ENCODE peak calls at places on chromosomes 7 and 10, in four cellular contexts. One of them, this sample, is unnamed.

GRCh38 chr7:105599551-105599950 is 18.3 kb upstream of the EFCAB10 start:
- DNase-seq in H1: no peak
- DNase-seq in IMR-90: no peak
- DNase-seq in mesendoderm: no peak
- DNase-seq in this sample: no peak

GRCh38 chr10:89845541-89846275 is 144.3 kb downstream of the KIF20B start:
- DNase-seq in IMR-90: peak
- DNase-seq in mesendoderm: peak
- DNase-seq in H1: no peak
- DNase-seq in this sample: no peak

GRCh38 chr7:50205011-50205410 is 99.5 kb upstream of the IKZF1 start:
- DNase-seq in mesendoderm: peak
- DNase-seq in IMR-90: no peak
- DNase-seq in H1: no peak
- DNase-seq in this sample: no peak

GRCh38 chr7:142954680-142955268 is 7.4 kb downstream of the KEL start:
- DNase-seq in H1: no peak
- DNase-seq in mesendoderm: peak
- DNase-seq in IMR-90: no peak
- DNase-seq in this sample: no peak

GRCh38 chr7:98840604-98841508 is 29.0 kb downstream of the TMEM130 start:
- DNase-seq in H1: no peak
- DNase-seq in IMR-90: peak
- DNase-seq in mesendoderm: no peak
- DNase-seq in this sample: no peak

GRCh38 chr7:154578351-154578750 is 424.6 kb downstream of the PAXIP1 start:
- DNase-seq in IMR-90: no peak
- DNase-seq in mesendoderm: no peak
- DNase-seq in H1: no peak
- DNase-seq in this sample: no peak

GRCh38 chr10:83469719-83470336 is 669.5 kb upstream of the GHITM start:
- DNase-seq in IMR-90: no peak
- DNase-seq in H1: no peak
- DNase-seq in mesendoderm: no peak
- DNase-seq in this sample: no peak

GRCh38 chr7:27482219-27482618 is 180.5 kb downstream of the HIBADH start:
- DNase-seq in H1: no peak
- DNase-seq in mesendoderm: peak
- DNase-seq in IMR-90: no peak
- DNase-seq in this sample: no peak

GRCh38 chr7:65002972-65003585 is 3.4 kb downstream of the ERV3-1 start:
- DNase-seq in H1: no peak
- DNase-seq in IMR-90: no peak
- DNase-seq in mesendoderm: no peak
- DNase-seq in this sample: no peak

GRCh38 chr10:103125323-103126267 is 67.5 kb downstream of the NT5C2 start:
- DNase-seq in H1: no peak
- DNase-seq in IMR-90: peak
- DNase-seq in mesendoderm: peak
- DNase-seq in this sample: no peak

GRCh38 chr10:105347487-105347886 is 706.4 kb downstream of the SORCS3 start:
- DNase-seq in mesendoderm: no peak
- DNase-seq in IMR-90: no peak
- DNase-seq in H1: no peak
- DNase-seq in this sample: no peak

GRCh38 chr10:114548662-114549061 is 109.4 kb downstream of the ABLIM1 start:
- DNase-seq in IMR-90: peak
- DNase-seq in H1: peak
- DNase-seq in mesendoderm: peak
- DNase-seq in this sample: peak

GRCh38 chr7:139230484-139230773 is 608 bp upstream of the UBN2 start:
- DNase-seq in IMR-90: no peak
- DNase-seq in mesendoderm: no peak
- DNase-seq in H1: no peak
- DNase-seq in this sample: no peak

GRCh38 chr10:71454347-71454746 is 57.6 kb downstream of the CDH23 start:
- DNase-seq in H1: no peak
- DNase-seq in IMR-90: no peak
- DNase-seq in mesendoderm: no peak
- DNase-seq in this sample: no peak
- H3K56ac ChIP-seq in H1: no peak
- H3K56ac ChIP-seq in IMR-90: no peak
- H3K56ac ChIP-seq in mesendoderm: no peak
- H3K56ac ChIP-seq in this sample: no peak

GRCh38 chr10:35268323-35268722 is 68.0 kb upstream of the CCNY start:
- DNase-seq in mesendoderm: no peak
- DNase-seq in H1: no peak
- DNase-seq in IMR-90: no peak
- DNase-seq in this sample: no peak
- H3K4ac ChIP-seq in mesendoderm: no peak
- H3K4ac ChIP-seq in H1: no peak
- H3K4ac ChIP-seq in IMR-90: no peak
- H3K4ac ChIP-seq in this sample: no peak

GRCh38 chr7:136009488-136010079 is 32.4 kb upstream of the MTPN start:
- DNase-seq in mesendoderm: peak
- DNase-seq in IMR-90: peak
- DNase-seq in H1: no peak
- DNase-seq in this sample: no peak
- H3K56ac ChIP-seq in mesendoderm: no peak
- H3K56ac ChIP-seq in IMR-90: no peak
- H3K56ac ChIP-seq in H1: no peak
- H3K56ac ChIP-seq in this sample: no peak

GRCh38 chr10:112677689-112678088 is 230.7 kb downstream of the VTI1A start:
- DNase-seq in IMR-90: no peak
- DNase-seq in mesendoderm: no peak
- DNase-seq in H1: no peak
- DNase-seq in this sample: no peak

GRCh38 chr10:112678987-112679386 is 232.0 kb downstream of the VTI1A start:
- DNase-seq in mesendoderm: no peak
- DNase-seq in H1: no peak
- DNase-seq in IMR-90: no peak
- DNase-seq in this sample: no peak

GRCh38 chr10:112678581-112678980 is 231.6 kb downstream of the VTI1A start:
- DNase-seq in IMR-90: no peak
- DNase-seq in mesendoderm: peak
- DNase-seq in H1: no peak
- DNase-seq in this sample: no peak

GRCh38 chr10:112679392-112679791 is 232.4 kb downstream of the VTI1A start:
- DNase-seq in IMR-90: no peak
- DNase-seq in mesendoderm: no peak
- DNase-seq in H1: no peak
- DNase-seq in this sample: no peak

GRCh38 chr10:112680586-112680985 is 233.6 kb downstream of the VTI1A start:
- DNase-seq in H1: no peak
- DNase-seq in IMR-90: no peak
- DNase-seq in mesendoderm: peak
- DNase-seq in this sample: no peak
- H3K4ac ChIP-seq in H1: peak
- H3K4ac ChIP-seq in IMR-90: no peak
- H3K4ac ChIP-seq in mesendoderm: no peak
- H3K4ac ChIP-seq in this sample: no peak

GRCh38 chr7:293681-294439 is 3.9 kb downstream of the FOXL3 start:
- DNase-seq in H1: no peak
- DNase-seq in IMR-90: no peak
- DNase-seq in mesendoderm: no peak
- DNase-seq in this sample: no peak
- H3K56ac ChIP-seq in H1: no peak
- H3K56ac ChIP-seq in IMR-90: no peak
- H3K56ac ChIP-seq in mesendoderm: no peak
- H3K56ac ChIP-seq in this sample: no peak

GRCh38 chr10:127088908-127089307 is 107.5 kb downstream of the INSYN2A start:
- DNase-seq in H1: no peak
- DNase-seq in mesendoderm: no peak
- DNase-seq in IMR-90: no peak
- DNase-seq in this sample: no peak
- H3K4ac ChIP-seq in H1: no peak
- H3K4ac ChIP-seq in mesendoderm: no peak
- H3K4ac ChIP-seq in IMR-90: no peak
- H3K4ac ChIP-seq in this sample: no peak

GRCh38 chr7:252981-253380 is 37.0 kb upstream of the FOXL3 start:
- DNase-seq in mesendoderm: no peak
- DNase-seq in H1: no peak
- DNase-seq in IMR-90: no peak
- DNase-seq in this sample: no peak

GRCh38 chr7:255038-255435 is 34.9 kb upstream of the FOXL3 start:
- DNase-seq in H1: no peak
- DNase-seq in IMR-90: no peak
- DNase-seq in mesendoderm: no peak
- DNase-seq in this sample: no peak

GRCh38 chr7:253491-254336 is 36.3 kb upstream of the FOXL3 start:
- DNase-seq in mesendoderm: no peak
- DNase-seq in H1: no peak
- DNase-seq in IMR-90: no peak
- DNase-seq in this sample: no peak

GRCh38 chr7:255721-256361 is 34.1 kb upstream of the FOXL3 start:
- DNase-seq in IMR-90: no peak
- DNase-seq in mesendoderm: no peak
- DNase-seq in H1: no peak
- DNase-seq in this sample: no peak

GRCh38 chr7:254337-255037 is 35.5 kb upstream of the FOXL3 start:
- DNase-seq in IMR-90: no peak
- DNase-seq in H1: no peak
- DNase-seq in mesendoderm: no peak
- DNase-seq in this sample: no peak
- H3K56ac ChIP-seq in IMR-90: no peak
- H3K56ac ChIP-seq in H1: no peak
- H3K56ac ChIP-seq in mesendoderm: no peak
- H3K56ac ChIP-seq in this sample: no peak

This sample was measured in H9.